ENCODE peak calls at places on chromosomes 7 and 10, in four cellular contexts. E is OCI-LY7, A is epithelial cell of esophagus, X is adrenal gland. U is an unnamed sample.

GRCh38 chr7:142150869-142151268 is 39.4 kb downstream of the MGAM2 start:
- DNase-seq in E (no peak), A (no peak), X (no peak), U (no peak)

GRCh38 chr7:85154282-85154937 is 32.4 kb downstream of the SEMA3D start:
- DNase-seq in E (no peak), A (peak), X (no peak), U (no peak)

GRCh38 chr10:78805176-78805575 is 263.6 kb upstream of the ZMIZ1 start:
- DNase-seq in E (no peak), A (peak), X (peak), U (no peak)

GRCh38 chr10:61973923-61974322 is 72.4 kb downstream of the ARID5B start:
- DNase-seq in E (peak), A (no peak), X (no peak), U (no peak)

GRCh38 chr7:2651336-2651735 is 19.6 kb downstream of the TTYH3 start:
- DNase-seq in E (peak), A (no peak), X (peak), U (no peak)

GRCh38 chr7:44103566-44103940 is 592 bp upstream of the AEBP1 start:
- DNase-seq in E (no peak), A (no peak), X (no peak), U (peak)

GRCh38 chr7:22433710-22434460 is 66.1 kb downstream of the STEAP1B start:
- DNase-seq in E (peak), A (peak), X (peak), U (no peak)

GRCh38 chr7:46739378-46740234 is 818.5 kb upstream of the IGFBP3 start:
- DNase-seq in E (no peak), A (no peak), X (peak), U (no peak)

GRCh38 chr10:12221323-12222298 is 25.6 kb downstream of the CDC123 start:
- DNase-seq in E (no peak), A (peak), X (no peak), U (no peak)

GRCh38 chr10:89296227-89296648 is 5.6 kb upstream of the IFIT2 start:
- DNase-seq in E (peak), A (peak), X (no peak), U (no peak)

GRCh38 chr7:57328457-57328856 is 121.5 kb upstream of the ZNF716 start:
- DNase-seq in E (no peak), A (no peak), X (peak), U (no peak)

GRCh38 chr7:17971392-17971791 is 31.1 kb upstream of the SNX13 start:
- DNase-seq in E (no peak), A (no peak), X (no peak), U (no peak)

GRCh38 chr7:43583424-43584199 is 704 bp downstream of the STK17A start:
- DNase-seq in E (peak), A (peak), X (peak), U (peak)

GRCh38 chr7:113198226-113198625 is 79.9 kb upstream of the SMIM30 start:
- DNase-seq in E (no peak), A (no peak), X (no peak), U (no peak)

GRCh38 chr10:118394557-118395194 is 52.6 kb upstream of the FAM204A start:
- DNase-seq in E (peak), A (peak), X (no peak), U (no peak)

GRCh38 chr7:122546496-122546895 is 152.4 kb downstream of the RNF133 start:
- DNase-seq in E (no peak), A (peak), X (peak), U (no peak)

GRCh38 chr7:134078991-134079390 is 48.1 kb upstream of the LRGUK start:
- DNase-seq in E (peak), A (no peak), X (no peak), U (no peak)

GRCh38 chr10:71077143-71077581 is 135.2 kb upstream of the UNC5B start:
- DNase-seq in E (no peak), A (peak), X (no peak), U (no peak)

GRCh38 chr7:140673063-140673769 is 471 bp downstream of the ADCK2 start:
- DNase-seq in E (peak), A (peak), X (peak), U (peak)

GRCh38 chr10:124636271-124636993 is 107.7 kb downstream of the FAM53B start:
- DNase-seq in E (peak), A (no peak), X (no peak), U (no peak)

GRCh38 chr10:134205-134742 is 981 bp upstream of the ZMYND11 start:
- DNase-seq in E (no peak), A (peak), X (no peak), U (peak)

GRCh38 chr10:6203331-6204062 is 765 bp downstream of the PFKFB3 start:
- DNase-seq in E (peak), A (peak), X (peak), U (peak)

GRCh38 chr7:79096361-79096805 is 357.1 kb downstream of the MAGI2 start:
- DNase-seq in E (no peak), A (peak), X (no peak), U (no peak)

GRCh38 chr10:24898501-24898900 is 53.9 kb downstream of the PRTFDC1 start:
- DNase-seq in E (no peak), A (no peak), X (no peak), U (no peak)

GRCh38 chr10:68895041-68895440 is 6.1 kb upstream of the DDX50 start:
- DNase-seq in E (no peak), A (no peak), X (no peak), U (no peak)

GRCh38 chr10:128174581-128175559 is 48.6 kb upstream of the MKI67 start:
- DNase-seq in E (no peak), A (no peak), X (no peak), U (no peak)

GRCh38 chr10:128178319-128178937 is 52.2 kb upstream of the MKI67 start:
- DNase-seq in E (peak), A (peak), X (peak), U (peak)

GRCh38 chr10:128173383-128173782 is 47.2 kb upstream of the MKI67 start:
- DNase-seq in E (no peak), A (peak), X (no peak), U (no peak)

DNA sequence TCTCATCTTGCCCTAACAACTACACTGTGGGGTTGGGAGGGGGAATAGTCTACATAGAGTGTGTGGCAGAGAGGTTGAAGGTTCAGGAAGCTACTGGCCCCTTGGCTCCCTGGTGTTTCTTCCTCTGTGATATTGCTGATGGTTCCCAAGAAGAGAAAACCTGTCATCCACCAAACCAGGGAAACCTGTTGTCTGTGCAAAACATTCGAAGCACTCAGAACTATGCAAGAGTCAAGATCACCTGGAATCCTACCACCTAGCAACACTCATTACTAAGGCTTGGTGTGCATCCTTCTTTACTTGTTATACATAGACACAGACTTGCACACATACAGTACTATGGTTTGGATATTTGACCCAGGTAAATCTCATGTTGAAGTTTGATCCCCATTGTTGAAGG is 46.5 kb upstream of the MKI67 start:
- DNase-seq in E (no peak), A (no peak), X (no peak), U (no peak)
- TF ChIP-seq CTCF in E (no peak), A (no peak), X (no peak), U (no peak)

GRCh38 chr7:116906391-116906790 is 44.0 kb downstream of the CAPZA2 start:
- DNase-seq in E (no peak), A (no peak), X (no peak), U (no peak)

GRCh38 chr7:116912269-116912909 is 40.9 kb upstream of the ST7 start:
- DNase-seq in E (no peak), A (no peak), X (no peak), U (no peak)

GRCh38 chr7:116910367-116910766 is 42.9 kb upstream of the ST7 start:
- DNase-seq in E (no peak), A (no peak), X (no peak), U (no peak)

GRCh38 chr7:116911799-116912198 is 41.5 kb upstream of the ST7 start:
- DNase-seq in E (no peak), A (peak), X (no peak), U (no peak)
- TF ChIP-seq CTCF in E (no peak), A (no peak), X (no peak), U (no peak)

DNA sequence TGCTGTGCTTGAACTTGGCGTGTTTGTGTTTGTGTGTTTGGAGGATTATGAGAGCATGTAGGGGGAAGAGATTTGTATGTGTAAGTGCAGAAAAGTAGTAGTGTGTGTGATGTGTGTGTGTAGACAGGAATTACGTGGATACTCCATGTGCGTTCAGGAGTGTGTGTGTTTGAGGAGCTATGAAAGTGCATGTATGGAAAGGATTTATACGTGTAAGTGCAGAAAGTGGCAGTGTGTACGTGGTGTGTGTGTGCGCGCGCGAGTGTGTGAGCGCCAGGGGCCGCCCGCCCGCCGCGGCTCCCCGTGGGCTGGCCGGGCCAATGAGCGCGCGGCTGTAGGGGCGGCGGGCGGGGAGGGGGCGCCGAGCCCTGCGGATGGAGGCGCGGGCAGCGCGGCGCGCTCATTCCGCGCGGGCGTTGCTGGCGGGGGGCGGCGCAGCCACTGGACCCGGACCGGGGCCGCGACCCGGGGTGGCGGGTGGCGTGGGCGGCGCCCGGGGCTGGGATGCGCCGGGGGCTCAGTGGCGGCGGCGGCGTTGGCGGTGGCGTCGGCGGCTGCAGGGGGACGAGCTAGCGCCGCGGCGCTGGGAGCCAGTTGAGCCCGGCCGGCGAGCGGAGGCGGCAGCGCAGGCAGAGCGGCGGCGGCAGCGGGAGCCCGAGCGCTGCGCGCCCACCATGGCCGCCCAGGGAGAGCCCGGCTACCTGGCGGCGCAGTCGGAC is at the start of gene BICC1:
- DNase-seq in E (no peak), A (peak), X (peak), U (peak)
- TF ChIP-seq CTCF in E (no peak), A (no peak), X (no peak), U (no peak)

GRCh38 chr10:55629792-55630490 is 731.1 kb downstream of the ZWINT start:
- DNase-seq in E (no peak), A (peak), X (peak), U (peak)
- TF ChIP-seq CTCF in E (no peak), A (peak), X (peak), U (peak)

GRCh38 chr10:3045471-3046209 is 21.7 kb upstream of the PFKP start:
- DNase-seq in E (no peak), A (peak), X (peak), U (no peak)
- TF ChIP-seq CTCF in E (no peak), A (no peak), X (peak), U (no peak)

GRCh38 chr10:92547676-92548075 is 26.2 kb downstream of the IDE start:
- DNase-seq in E (no peak), A (no peak), X (no peak), U (no peak)

GRCh38 chr10:92545556-92545955 is 28.3 kb downstream of the IDE start:
- DNase-seq in E (no peak), A (no peak), X (no peak), U (no peak)

GRCh38 chr10:92553959-92554358 is 19.9 kb downstream of the IDE start:
- DNase-seq in E (no peak), A (no peak), X (no peak), U (no peak)

GRCh38 chr10:92552310-92552709 is 21.6 kb downstream of the IDE start:
- DNase-seq in E (no peak), A (no peak), X (no peak), U (no peak)

GRCh38 chr10:92550924-92551323 is 23.0 kb downstream of the IDE start:
- DNase-seq in E (no peak), A (no peak), X (no peak), U (no peak)
- TF ChIP-seq CTCF in E (no peak), A (no peak), X (no peak), U (no peak)

GRCh38 chr7:23469150-23469960 is 936 bp downstream of the IGF2BP3 start:
- DNase-seq in E (peak), A (peak), X (no peak), U (peak)
- TF ChIP-seq CTCF in E (peak), A (no peak), X (no peak), U (peak)

GRCh38 chr7:108097703-108098102 is 32.5 kb downstream of the LAMB4 start:
- DNase-seq in E (peak), A (peak), X (peak), U (no peak)
- TF ChIP-seq CTCF in E (peak), A (peak), X (peak), U (peak)

GRCh38 chr10:47309403-47310089 is 9.5 kb downstream of the GDF10 start:
- DNase-seq in E (no peak), A (no peak), X (no peak), U (no peak)
- TF ChIP-seq CTCF in E (peak), A (peak), X (no peak), U (peak)

U was measured in GM13977.